ENCODE peak calls at places on chromosomes 5 and 9, in ten cellular contexts. G is naive thymus-derived CD4-positive, alpha-beta T cell; V is CD8-positive, alpha-beta T cell; B is PC-9; O is stomach; Z is endodermal cell; N is body of pancreas; K is MM.1S; H is Peyer's patch; L is adrenal gland. R is an unnamed sample.

GRCh38 chr9:17802249-17802857 is 223.5 kb downstream of the SH3GL2 start:
- DNase-seq in G (no peak), V (no peak), B (no peak), O (no peak), Z (no peak), N (no peak), K (no peak), H (no peak), L (no peak), R (no peak)

GRCh38 chr5:88680253-88681132 is 202.5 kb downstream of the MEF2C start:
- DNase-seq in G (peak; percentile 62), V (peak; percentile 88), B (no peak), O (peak; percentile 78), Z (peak; percentile 95), N (peak; percentile 61), K (peak; percentile 84), H (peak; percentile 80), L (peak; percentile 80), R (peak; percentile 76)

GRCh38 chr9:109198736-109199384 is 31.8 kb upstream of the FRRS1L start:
- DNase-seq in G (no peak), V (no peak), B (no peak), O (no peak), Z (peak; percentile 59), N (no peak), K (no peak), H (no peak), L (no peak), R (no peak)

GRCh38 chr9:68462004-68462775 is 78.5 kb downstream of the TMEM252 start:
- DNase-seq in G (no peak), V (no peak), B (no peak), O (no peak), Z (no peak), N (no peak), K (no peak), H (no peak), L (no peak), R (no peak)

GRCh38 chr9:97440160-97440559 is 28.3 kb downstream of the TDRD7 start:
- DNase-seq in G (no peak), V (no peak), B (no peak), O (no peak), Z (no peak), N (no peak), K (no peak), H (no peak), L (no peak), R (no peak)

GRCh38 chr9:81589819-81590218 is 99.5 kb downstream of the TLE1 start:
- DNase-seq in G (no peak), V (no peak), B (no peak), O (no peak), Z (no peak), N (no peak), K (no peak), H (no peak), L (no peak), R (no peak)

GRCh38 chr5:67094476-67095300 is 101.9 kb downstream of the CD180 start:
- DNase-seq in G (no peak), V (no peak), B (no peak), O (no peak), Z (peak; percentile 83), N (no peak), K (no peak), H (no peak), L (no peak), R (no peak)

GRCh38 chr9:33198163-33198562 is 31.0 kb upstream of the B4GALT1 start:
- DNase-seq in G (no peak), V (no peak), B (no peak), O (no peak), Z (no peak), N (no peak), K (no peak), H (no peak), L (no peak), R (no peak)

GRCh38 chr9:137391411-137391754 is 31.6 kb downstream of the EXD3 start:
- DNase-seq in G (no peak), V (no peak), B (no peak), O (peak; percentile 48), Z (no peak), N (no peak), K (no peak), H (peak; percentile 72), L (peak; percentile 60), R (peak; percentile 88)

GRCh38 chr9:72203205-72203803 is 54.1 kb downstream of the GDA start:
- DNase-seq in G (no peak), V (no peak), B (no peak), O (no peak), Z (peak; percentile 66), N (peak; percentile 49), K (peak; percentile 54), H (no peak), L (no peak), R (peak; percentile 69)

GRCh38 chr9:34085581-34086500 is 37.2 kb upstream of the UBAP2 start:
- DNase-seq in G (no peak), V (no peak), B (no peak), O (no peak), Z (no peak), N (no peak), K (no peak), H (no peak), L (no peak), R (no peak)

GRCh38 chr5:156096259-156096658 is 230.7 kb upstream of the SGCD start:
- DNase-seq in G (no peak), V (no peak), B (no peak), O (no peak), Z (no peak), N (no peak), K (no peak), H (no peak), L (no peak), R (no peak)

GRCh38 chr9:126891676-126892075 is 22.9 kb upstream of the RALGPS1 start:
- DNase-seq in G (no peak), V (no peak), B (peak; percentile 64), O (no peak), Z (no peak), N (no peak), K (no peak), H (no peak), L (no peak), R (no peak)

GRCh38 chr9:37925786-37926736 is 22.1 kb upstream of the SLC25A51 start:
- DNase-seq in G (no peak), V (no peak), B (no peak), O (no peak), Z (no peak), N (no peak), K (no peak), H (no peak), L (no peak), R (no peak)

GRCh38 chr9:85112376-85112775 is 442.8 kb downstream of the NTRK2 start:
- DNase-seq in G (no peak), V (no peak), B (no peak), O (no peak), Z (no peak), N (no peak), K (no peak), H (no peak), L (no peak), R (no peak)

GRCh38 chr9:121277026-121277425 is 9.1 kb downstream of the GSN start:
- DNase-seq in G (no peak), V (no peak), B (peak; percentile 28), O (no peak), Z (no peak), N (no peak), K (no peak), H (no peak), L (no peak), R (no peak)

GRCh38 chr9:107807183-107807582 is 317.6 kb upstream of the KLF4 start:
- DNase-seq in G (no peak), V (no peak), B (no peak), O (no peak), Z (no peak), N (no peak), K (no peak), H (no peak), L (no peak), R (no peak)

GRCh38 chr5:120228262-120229031 is 235.7 kb upstream of the PRR16 start:
- DNase-seq in G (no peak), V (no peak), B (no peak), O (no peak), Z (peak; percentile 83), N (no peak), K (no peak), H (no peak), L (no peak), R (no peak)

DNA sequence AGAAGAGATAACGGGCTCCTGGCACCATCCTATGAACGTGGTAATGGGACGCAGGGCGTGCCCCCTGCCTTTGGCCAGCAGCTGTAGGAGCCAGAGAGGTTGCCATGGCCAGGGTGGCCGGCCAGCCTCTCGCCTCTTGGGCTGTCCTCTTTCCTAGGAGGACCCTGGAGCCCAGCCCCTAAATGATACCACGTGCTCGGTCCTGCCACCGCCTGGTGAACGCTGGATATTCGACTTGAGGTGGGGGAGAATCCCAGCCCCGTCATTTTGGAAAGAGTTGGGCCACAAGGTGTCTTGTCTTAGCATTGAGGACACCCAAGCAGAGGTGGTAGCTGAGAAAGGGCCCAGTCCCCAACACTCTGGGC is 391 bp upstream of the NRG2 start:
- DNase-seq in G (no peak), V (no peak), B (no peak), O (no peak), Z (peak; percentile 87), N (peak; percentile 20), K (no peak), H (no peak), L (no peak), R (no peak)
- H3K27me3 ChIP-seq in G (peaks cover 24% of the 10 kb centered on the region), V (peaks cover 24% of the 10 kb centered on the region), B (peaks cover 13% of the 10 kb centered on the region), O (no peaks in the 10 kb centered on the region), Z (peaks cover 51% of the 10 kb centered on the region), N (no peaks in the 10 kb centered on the region), K (no peaks in the 10 kb centered on the region), H (peaks cover 11% of the 10 kb centered on the region), L (no peaks in the 10 kb centered on the region), R (peaks cover 33% of the 10 kb centered on the region)

GRCh38 chr5:173628501-173628900 is 12.1 kb upstream of the BOD1 start:
- DNase-seq in G (no peak), V (no peak), B (no peak), O (no peak), Z (peak; percentile 56), N (no peak), K (no peak), H (no peak), L (no peak), R (no peak)
- H3K4me1 ChIP-seq in G (no peaks in the 10 kb centered on the region), V (no peaks in the 10 kb centered on the region), B (no peaks in the 10 kb centered on the region), O (no peaks in the 10 kb centered on the region), Z (no peaks in the 10 kb centered on the region), N (no peaks in the 10 kb centered on the region), K (peaks cover 4% of the 10 kb centered on the region), H (no peaks in the 10 kb centered on the region), L (no peaks in the 10 kb centered on the region), R (no peaks in the 10 kb centered on the region)

GRCh38 chr5:74624009-74624408 is 16.5 kb downstream of the ENC1 start:
- DNase-seq in G (no peak), V (no peak), B (no peak), O (no peak), Z (no peak), N (no peak), K (no peak), H (no peak), L (no peak), R (no peak)
- H3K9me3 ChIP-seq in G (no peaks in the 10 kb centered on the region), V (no peaks in the 10 kb centered on the region), B (no peaks in the 10 kb centered on the region), O (no peaks in the 10 kb centered on the region), Z (peaks cover 16% of the 10 kb centered on the region), N (no peaks in the 10 kb centered on the region), K (no peaks in the 10 kb centered on the region), H (no peaks in the 10 kb centered on the region), L (no peaks in the 10 kb centered on the region), R (no peaks in the 10 kb centered on the region)

DNA sequence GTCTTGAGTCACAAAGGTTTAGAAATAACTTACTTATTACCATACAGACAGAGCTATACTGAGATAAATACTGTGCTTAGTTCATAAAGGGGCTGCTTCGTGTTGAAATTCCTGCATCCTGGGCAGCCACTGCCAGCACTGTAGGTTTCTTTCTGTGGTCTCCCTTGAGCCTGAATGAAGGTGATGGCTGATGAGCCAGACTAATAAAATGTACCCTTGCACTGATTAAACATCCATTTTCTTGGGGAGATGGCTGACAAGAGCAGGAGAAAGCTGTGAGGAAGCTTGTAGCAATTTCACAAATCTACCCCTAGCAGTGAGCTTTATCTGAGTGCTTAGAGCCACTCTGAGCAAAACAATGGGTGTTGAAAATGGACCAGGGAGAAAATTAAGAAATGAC is 23.4 kb upstream of the ZSWIM6 start:
- DNase-seq in G (no peak), V (no peak), B (peak; percentile 31), O (no peak), Z (no peak), N (no peak), K (no peak), H (no peak), L (no peak), R (no peak)
- H3K27me3 ChIP-seq in G (no peaks in the 10 kb centered on the region), V (peaks cover 3% of the 10 kb centered on the region), B (no peaks in the 10 kb centered on the region), O (no peaks in the 10 kb centered on the region), Z (peaks cover 25% of the 10 kb centered on the region), N (no peaks in the 10 kb centered on the region), K (no peaks in the 10 kb centered on the region), H (no peaks in the 10 kb centered on the region), L (no peaks in the 10 kb centered on the region), R (no peaks in the 10 kb centered on the region)

R was measured in colonic mucosa.